ENCODE peak calls at places on chromosome 17, in four cellular contexts. One of them, this sample, is unnamed.
A peak's percentile ranks its signal among the peaks of the same experiment; 100 is the strongest.

GRCh38 chr17:55487727-55488436 is 23.4 kb downstream of the SMIM36 start:
- DNase-seq in endodermal cell: no peak
- DNase-seq in fibroblast of the aortic adventitia: peak; percentile 22
- DNase-seq in mammary epithelial cell: no peak
- DNase-seq in this sample: no peak

GRCh38 chr17:76265624-76266243 is 586 bp downstream of the UBALD2 start:
- DNase-seq in fibroblast of the aortic adventitia: peak; percentile 52
- DNase-seq in endodermal cell: peak; percentile 88
- DNase-seq in mammary epithelial cell: peak; percentile 35
- DNase-seq in this sample: no peak

GRCh38 chr17:13544292-13544691 is 57.4 kb downstream of the HS3ST3A1 start:
- DNase-seq in fibroblast of the aortic adventitia: peak; percentile 98
- DNase-seq in endodermal cell: peak; percentile 46
- DNase-seq in mammary epithelial cell: peak; percentile 89
- DNase-seq in this sample: no peak

GRCh38 chr17:55873017-55873758 is 122.3 kb downstream of the PCTP start:
- DNase-seq in mammary epithelial cell: no peak
- DNase-seq in endodermal cell: no peak
- DNase-seq in fibroblast of the aortic adventitia: no peak
- DNase-seq in this sample: no peak

GRCh38 chr17:10048951-10049350 is 143.9 kb upstream of the RCVRN start:
- DNase-seq in fibroblast of the aortic adventitia: no peak
- DNase-seq in endodermal cell: no peak
- DNase-seq in mammary epithelial cell: no peak
- DNase-seq in this sample: no peak

GRCh38 chr17:70520447-70520846 is 351.1 kb downstream of the KCNJ2 start:
- DNase-seq in fibroblast of the aortic adventitia: no peak
- DNase-seq in endodermal cell: no peak
- DNase-seq in mammary epithelial cell: no peak
- DNase-seq in this sample: no peak

GRCh38 chr17:19333736-19334290 is 28.7 kb downstream of the B9D1 start:
- DNase-seq in mammary epithelial cell: no peak
- DNase-seq in fibroblast of the aortic adventitia: no peak
- DNase-seq in endodermal cell: peak; percentile 72
- DNase-seq in this sample: no peak

GRCh38 chr17:75765981-75766380 is 989 bp upstream of the GALK1 start:
- DNase-seq in endodermal cell: peak; percentile 76
- DNase-seq in mammary epithelial cell: no peak
- DNase-seq in fibroblast of the aortic adventitia: no peak
- DNase-seq in this sample: no peak

GRCh38 chr17:5823219-5823618 is 238.9 kb upstream of the NLRP1 start:
- DNase-seq in mammary epithelial cell: no peak
- DNase-seq in fibroblast of the aortic adventitia: no peak
- DNase-seq in endodermal cell: no peak
- DNase-seq in this sample: no peak

GRCh38 chr17:75876938-75877751 is 1.2 kb downstream of the TRIM47 start:
- DNase-seq in fibroblast of the aortic adventitia: peak; percentile 98
- DNase-seq in mammary epithelial cell: peak; percentile 96
- DNase-seq in endodermal cell: peak; percentile 80
- DNase-seq in this sample: no peak

GRCh38 chr17:80190716-80191115 is 20.9 kb downstream of the CARD14 start:
- DNase-seq in endodermal cell: no peak
- DNase-seq in mammary epithelial cell: no peak
- DNase-seq in fibroblast of the aortic adventitia: no peak
- DNase-seq in this sample: no peak

GRCh38 chr17:37465058-37465616 is 24.6 kb upstream of the DUSP14 start:
- DNase-seq in endodermal cell: no peak
- DNase-seq in fibroblast of the aortic adventitia: peak; percentile 50
- DNase-seq in mammary epithelial cell: peak; percentile 84
- DNase-seq in this sample: no peak

GRCh38 chr17:76309461-76309860 is 1.4 kb upstream of the QRICH2 start:
- DNase-seq in endodermal cell: no peak
- DNase-seq in mammary epithelial cell: no peak
- DNase-seq in fibroblast of the aortic adventitia: no peak
- DNase-seq in this sample: no peak